ENCODE peak calls at places on chromosomes 1 and 21, in ten cellular contexts. One of them, this sample, is unnamed.

GRCh38 chr1:119139857-119140176 is 636 bp downstream of the WARS2 start:
- DNase-seq in aorta: no peak
- DNase-seq in pancreas: peak; percentile 27
- DNase-seq in GM23248: no peak
- DNase-seq in Panc1: no peak
- DNase-seq in cardiac muscle cell: no peak
- DNase-seq in fibroblast of villous mesenchyme: no peak
- DNase-seq in HCT116: no peak
- DNase-seq in brain microvascular endothelial cell: no peak
- DNase-seq in breast epithelium: no peak
- DNase-seq in this sample: no peak

GRCh38 chr1:100455478-100456072 is 82.4 kb upstream of the GPR88 start:
- DNase-seq in brain microvascular endothelial cell: no peak
- DNase-seq in cardiac muscle cell: peak; percentile 30
- DNase-seq in GM23248: peak; percentile 50
- DNase-seq in fibroblast of villous mesenchyme: peak; percentile 12
- DNase-seq in aorta: no peak
- DNase-seq in Panc1: no peak
- DNase-seq in breast epithelium: no peak
- DNase-seq in pancreas: no peak
- DNase-seq in HCT116: no peak
- DNase-seq in this sample: no peak

GRCh38 chr1:84603941-84604830 is 29.9 kb upstream of the CTBS start:
- DNase-seq in GM23248: peak; percentile 98
- DNase-seq in Panc1: peak; percentile 97
- DNase-seq in aorta: peak; percentile 70
- DNase-seq in pancreas: no peak
- DNase-seq in cardiac muscle cell: peak; percentile 90
- DNase-seq in breast epithelium: peak; percentile 63
- DNase-seq in HCT116: peak; percentile 73
- DNase-seq in fibroblast of villous mesenchyme: peak; percentile 91
- DNase-seq in brain microvascular endothelial cell: peak; percentile 84
- DNase-seq in this sample: no peak

GRCh38 chr1:229753764-229754553 is 127.9 kb downstream of the URB2 start:
- DNase-seq in GM23248: peak; percentile 2
- DNase-seq in HCT116: no peak
- DNase-seq in Panc1: no peak
- DNase-seq in aorta: no peak
- DNase-seq in pancreas: peak; percentile 60
- DNase-seq in brain microvascular endothelial cell: no peak
- DNase-seq in breast epithelium: no peak
- DNase-seq in cardiac muscle cell: no peak
- DNase-seq in fibroblast of villous mesenchyme: no peak
- DNase-seq in this sample: no peak

GRCh38 chr1:43963890-43964289 is 5.9 kb upstream of the DPH2 start:
- DNase-seq in GM23248: no peak
- DNase-seq in pancreas: no peak
- DNase-seq in brain microvascular endothelial cell: no peak
- DNase-seq in cardiac muscle cell: no peak
- DNase-seq in aorta: no peak
- DNase-seq in HCT116: no peak
- DNase-seq in breast epithelium: no peak
- DNase-seq in fibroblast of villous mesenchyme: no peak
- DNase-seq in Panc1: no peak
- DNase-seq in this sample: no peak

GRCh38 chr1:53734650-53735211 is 4.2 kb downstream of the GLIS1 start:
- DNase-seq in HCT116: no peak
- DNase-seq in GM23248: peak; percentile 20
- DNase-seq in cardiac muscle cell: peak; percentile 66
- DNase-seq in fibroblast of villous mesenchyme: peak; percentile 88
- DNase-seq in pancreas: no peak
- DNase-seq in aorta: no peak
- DNase-seq in Panc1: no peak
- DNase-seq in breast epithelium: no peak
- DNase-seq in brain microvascular endothelial cell: peak; percentile 90
- DNase-seq in this sample: no peak

GRCh38 chr21:44875341-44875740 is 1.9 kb upstream of the PTTG1IP start:
- DNase-seq in aorta: peak; percentile 41
- DNase-seq in HCT116: no peak
- DNase-seq in Panc1: no peak
- DNase-seq in pancreas: no peak
- DNase-seq in GM23248: peak; percentile 64
- DNase-seq in breast epithelium: no peak
- DNase-seq in cardiac muscle cell: peak; percentile 63
- DNase-seq in brain microvascular endothelial cell: no peak
- DNase-seq in fibroblast of villous mesenchyme: peak; percentile 77
- DNase-seq in this sample: no peak

GRCh38 chr21:46316708-46317324 is 6.9 kb downstream of the C21orf58 start:
- DNase-seq in fibroblast of villous mesenchyme: no peak
- DNase-seq in Panc1: no peak
- DNase-seq in brain microvascular endothelial cell: no peak
- DNase-seq in breast epithelium: no peak
- DNase-seq in GM23248: no peak
- DNase-seq in HCT116: no peak
- DNase-seq in aorta: no peak
- DNase-seq in pancreas: no peak
- DNase-seq in cardiac muscle cell: no peak
- DNase-seq in this sample: no peak

GRCh38 chr1:85361106-85361505 is 84.7 kb upstream of the BCL10 start:
- DNase-seq in brain microvascular endothelial cell: peak; percentile 36
- DNase-seq in GM23248: peak; percentile 87
- DNase-seq in breast epithelium: no peak
- DNase-seq in fibroblast of villous mesenchyme: peak; percentile 36
- DNase-seq in pancreas: no peak
- DNase-seq in HCT116: no peak
- DNase-seq in cardiac muscle cell: peak; percentile 72
- DNase-seq in Panc1: no peak
- DNase-seq in aorta: peak; percentile 50
- DNase-seq in this sample: peak; percentile 98

GRCh38 chr1:40981702-40982448 is 2.4 kb downstream of the CTPS1 start:
- DNase-seq in GM23248: peak; percentile 15
- DNase-seq in aorta: no peak
- DNase-seq in breast epithelium: no peak
- DNase-seq in HCT116: no peak
- DNase-seq in Panc1: no peak
- DNase-seq in fibroblast of villous mesenchyme: peak; percentile 29
- DNase-seq in brain microvascular endothelial cell: no peak
- DNase-seq in pancreas: no peak
- DNase-seq in cardiac muscle cell: peak; percentile 54
- DNase-seq in this sample: no peak

GRCh38 chr1:234477373-234478151 is 1.4 kb downstream of the TARBP1 start:
- DNase-seq in HCT116: no peak
- DNase-seq in aorta: no peak
- DNase-seq in brain microvascular endothelial cell: no peak
- DNase-seq in cardiac muscle cell: no peak
- DNase-seq in fibroblast of villous mesenchyme: no peak
- DNase-seq in pancreas: no peak
- DNase-seq in breast epithelium: no peak
- DNase-seq in GM23248: peak; percentile 6
- DNase-seq in Panc1: no peak
- DNase-seq in this sample: no peak

GRCh38 chr1:31166462-31166861 is 73.2 kb downstream of the NKAIN1 start:
- DNase-seq in breast epithelium: no peak
- DNase-seq in fibroblast of villous mesenchyme: no peak
- DNase-seq in brain microvascular endothelial cell: no peak
- DNase-seq in GM23248: no peak
- DNase-seq in aorta: no peak
- DNase-seq in cardiac muscle cell: no peak
- DNase-seq in Panc1: no peak
- DNase-seq in HCT116: no peak
- DNase-seq in pancreas: no peak
- DNase-seq in this sample: no peak

GRCh38 chr1:226638608-226639007 is 90.0 kb downstream of the STUM start:
- DNase-seq in cardiac muscle cell: no peak
- DNase-seq in aorta: peak; percentile 53
- DNase-seq in HCT116: no peak
- DNase-seq in Panc1: no peak
- DNase-seq in GM23248: no peak
- DNase-seq in fibroblast of villous mesenchyme: no peak
- DNase-seq in pancreas: peak; percentile 29
- DNase-seq in brain microvascular endothelial cell: no peak
- DNase-seq in breast epithelium: peak; percentile 65
- DNase-seq in this sample: no peak

GRCh38 chr1:38420666-38421065 is 374.1 kb upstream of the POU3F1 start:
- DNase-seq in pancreas: no peak
- DNase-seq in brain microvascular endothelial cell: no peak
- DNase-seq in Panc1: no peak
- DNase-seq in breast epithelium: no peak
- DNase-seq in HCT116: no peak
- DNase-seq in cardiac muscle cell: no peak
- DNase-seq in GM23248: no peak
- DNase-seq in fibroblast of villous mesenchyme: no peak
- DNase-seq in aorta: no peak
- DNase-seq in this sample: no peak

GRCh38 chr1:64223329-64224151 is 20.1 kb downstream of the UBE2U start:
- DNase-seq in breast epithelium: no peak
- DNase-seq in fibroblast of villous mesenchyme: peak; percentile 91
- DNase-seq in cardiac muscle cell: peak; percentile 80
- DNase-seq in aorta: no peak
- DNase-seq in brain microvascular endothelial cell: peak; percentile 86
- DNase-seq in Panc1: no peak
- DNase-seq in HCT116: no peak
- DNase-seq in GM23248: peak; percentile 91
- DNase-seq in pancreas: no peak
- DNase-seq in this sample: peak; percentile 65

GRCh38 chr1:7705048-7705907 is 65.8 kb upstream of the VAMP3 start:
- DNase-seq in pancreas: peak; percentile 79
- DNase-seq in brain microvascular endothelial cell: no peak
- DNase-seq in aorta: peak; percentile 59
- DNase-seq in fibroblast of villous mesenchyme: no peak
- DNase-seq in GM23248: peak; percentile 13
- DNase-seq in HCT116: no peak
- DNase-seq in Panc1: no peak
- DNase-seq in cardiac muscle cell: no peak
- DNase-seq in breast epithelium: peak; percentile 28
- DNase-seq in this sample: no peak

GRCh38 chr1:228073870-228074545 is 8.5 kb upstream of the ARF1 start:
- DNase-seq in cardiac muscle cell: peak; percentile 21
- DNase-seq in breast epithelium: no peak
- DNase-seq in GM23248: no peak
- DNase-seq in aorta: peak; percentile 46
- DNase-seq in HCT116: no peak
- DNase-seq in pancreas: no peak
- DNase-seq in Panc1: no peak
- DNase-seq in fibroblast of villous mesenchyme: no peak
- DNase-seq in brain microvascular endothelial cell: no peak
- DNase-seq in this sample: no peak

GRCh38 chr1:77047978-77048614 is 171.1 kb downstream of the PIGK start:
- DNase-seq in aorta: no peak
- DNase-seq in brain microvascular endothelial cell: no peak
- DNase-seq in HCT116: no peak
- DNase-seq in breast epithelium: no peak
- DNase-seq in fibroblast of villous mesenchyme: no peak
- DNase-seq in GM23248: no peak
- DNase-seq in cardiac muscle cell: no peak
- DNase-seq in Panc1: no peak
- DNase-seq in pancreas: no peak
- DNase-seq in this sample: no peak

GRCh38 chr21:39660191-39660590 is 47.5 kb downstream of the B3GALT5 start:
- DNase-seq in pancreas: no peak
- DNase-seq in GM23248: peak; percentile 30
- DNase-seq in HCT116: no peak
- DNase-seq in breast epithelium: no peak
- DNase-seq in aorta: no peak
- DNase-seq in fibroblast of villous mesenchyme: peak; percentile 83
- DNase-seq in cardiac muscle cell: peak; percentile 27
- DNase-seq in Panc1: no peak
- DNase-seq in brain microvascular endothelial cell: peak; percentile 49
- DNase-seq in this sample: peak; percentile 35

GRCh38 chr1:165078391-165078790 is 278.1 kb downstream of the LMX1A start:
- DNase-seq in fibroblast of villous mesenchyme: no peak
- DNase-seq in pancreas: no peak
- DNase-seq in GM23248: no peak
- DNase-seq in HCT116: no peak
- DNase-seq in breast epithelium: no peak
- DNase-seq in aorta: no peak
- DNase-seq in Panc1: no peak
- DNase-seq in cardiac muscle cell: no peak
- DNase-seq in brain microvascular endothelial cell: no peak
- DNase-seq in this sample: no peak

GRCh38 chr1:165075725-165076370 is 280.7 kb downstream of the LMX1A start:
- DNase-seq in pancreas: no peak
- DNase-seq in aorta: no peak
- DNase-seq in cardiac muscle cell: peak; percentile 47
- DNase-seq in brain microvascular endothelial cell: peak; percentile 16
- DNase-seq in HCT116: no peak
- DNase-seq in fibroblast of villous mesenchyme: peak; percentile 25
- DNase-seq in Panc1: no peak
- DNase-seq in GM23248: peak; percentile 55
- DNase-seq in breast epithelium: no peak
- DNase-seq in this sample: no peak

GRCh38 chr1:165080253-165080896 is 276.1 kb downstream of the LMX1A start:
- DNase-seq in breast epithelium: no peak
- DNase-seq in HCT116: no peak
- DNase-seq in fibroblast of villous mesenchyme: peak; percentile 23
- DNase-seq in cardiac muscle cell: no peak
- DNase-seq in Panc1: no peak
- DNase-seq in brain microvascular endothelial cell: no peak
- DNase-seq in pancreas: no peak
- DNase-seq in GM23248: peak; percentile 66
- DNase-seq in aorta: no peak
- DNase-seq in this sample: no peak
- H3K4me3 ChIP-seq in breast epithelium: no peak overlapping the region
- H3K4me3 ChIP-seq in HCT116: no peak overlapping the region
- H3K4me3 ChIP-seq in fibroblast of villous mesenchyme: no peak overlapping the region
- H3K4me3 ChIP-seq in cardiac muscle cell: no peak overlapping the region
- H3K4me3 ChIP-seq in Panc1: no peak overlapping the region
- H3K4me3 ChIP-seq in brain microvascular endothelial cell: no peak overlapping the region
- H3K4me3 ChIP-seq in pancreas: no peak overlapping the region
- H3K4me3 ChIP-seq in GM23248: no peak overlapping the region
- H3K4me3 ChIP-seq in aorta: no peak overlapping the region
- H3K4me3 ChIP-seq in this sample: no peak overlapping the region

GRCh38 chr1:6485937-6486250 is 5.6 kb downstream of the PLEKHG5 start:
- DNase-seq in pancreas: no peak
- DNase-seq in cardiac muscle cell: no peak
- DNase-seq in breast epithelium: no peak
- DNase-seq in GM23248: no peak
- DNase-seq in fibroblast of villous mesenchyme: no peak
- DNase-seq in aorta: no peak
- DNase-seq in Panc1: no peak
- DNase-seq in HCT116: no peak
- DNase-seq in brain microvascular endothelial cell: no peak
- DNase-seq in this sample: no peak
- H3K4me3 ChIP-seq in pancreas: no peak overlapping the region
- H3K4me3 ChIP-seq in cardiac muscle cell: peak overlapping the region; percentile 32
- H3K4me3 ChIP-seq in breast epithelium: peak overlapping the region; percentile 44
- H3K4me3 ChIP-seq in GM23248: peak overlapping the region; percentile 68
- H3K4me3 ChIP-seq in fibroblast of villous mesenchyme: no peak overlapping the region
- H3K4me3 ChIP-seq in aorta: no peak overlapping the region
- H3K4me3 ChIP-seq in Panc1: peak overlapping the region; percentile 9
- H3K4me3 ChIP-seq in HCT116: no peak overlapping the region
- H3K4me3 ChIP-seq in brain microvascular endothelial cell: peak overlapping the region; percentile 64
- H3K4me3 ChIP-seq in this sample: peak overlapping the region; percentile 48

GRCh38 chr1:113813218-113813617 is 942 bp upstream of the RSBN1 start:
- DNase-seq in Panc1: no peak
- DNase-seq in aorta: no peak
- DNase-seq in cardiac muscle cell: no peak
- DNase-seq in brain microvascular endothelial cell: no peak
- DNase-seq in fibroblast of villous mesenchyme: no peak
- DNase-seq in GM23248: no peak
- DNase-seq in HCT116: no peak
- DNase-seq in pancreas: no peak
- DNase-seq in breast epithelium: no peak
- DNase-seq in this sample: no peak
- H3K4me3 ChIP-seq in Panc1: no peak overlapping the region
- H3K4me3 ChIP-seq in aorta: no peak overlapping the region
- H3K4me3 ChIP-seq in cardiac muscle cell: no peak overlapping the region
- H3K4me3 ChIP-seq in brain microvascular endothelial cell: no peak overlapping the region
- H3K4me3 ChIP-seq in fibroblast of villous mesenchyme: no peak overlapping the region
- H3K4me3 ChIP-seq in GM23248: no peak overlapping the region
- H3K4me3 ChIP-seq in HCT116: no peak overlapping the region
- H3K4me3 ChIP-seq in pancreas: no peak overlapping the region
- H3K4me3 ChIP-seq in breast epithelium: no peak overlapping the region
- H3K4me3 ChIP-seq in this sample: no peak overlapping the region

GRCh38 chr1:6028042-6028895 is 17.4 kb upstream of the KCNAB2 start:
- DNase-seq in aorta: peak; percentile 76
- DNase-seq in cardiac muscle cell: peak; percentile 28
- DNase-seq in Panc1: no peak
- DNase-seq in HCT116: no peak
- DNase-seq in pancreas: peak; percentile 25
- DNase-seq in breast epithelium: no peak
- DNase-seq in fibroblast of villous mesenchyme: no peak
- DNase-seq in brain microvascular endothelial cell: peak; percentile 8
- DNase-seq in GM23248: no peak
- DNase-seq in this sample: no peak
- H3K4me3 ChIP-seq in aorta: no peak overlapping the region
- H3K4me3 ChIP-seq in cardiac muscle cell: no peak overlapping the region
- H3K4me3 ChIP-seq in Panc1: no peak overlapping the region
- H3K4me3 ChIP-seq in HCT116: no peak overlapping the region
- H3K4me3 ChIP-seq in pancreas: no peak overlapping the region
- H3K4me3 ChIP-seq in breast epithelium: peak overlapping the region; percentile 31
- H3K4me3 ChIP-seq in fibroblast of villous mesenchyme: no peak overlapping the region
- H3K4me3 ChIP-seq in brain microvascular endothelial cell: no peak overlapping the region
- H3K4me3 ChIP-seq in GM23248: no peak overlapping the region
- H3K4me3 ChIP-seq in this sample: no peak overlapping the region